ENCODE peak calls at places on chromosomes 16 and 17, in four cellular contexts. W is fibroblast of the aortic adventitia, Q is AG04450, H is aorta. X is an unnamed sample.

GRCh38 chr17:44832821-44833220 is 2.7 kb upstream of the GJC1 start:
- DNase-seq in H (no peak), W (no peak), Q (no peak), X (no peak)

GRCh38 chr17:63525190-63525946 is 2.2 kb downstream of the KCNH6 start:
- DNase-seq in W (no peak), Q (no peak), H (no peak), X (no peak)

GRCh38 chr17:17900615-17901520 is 64.1 kb upstream of the SREBF1 start:
- DNase-seq in H (peak), W (peak), Q (peak), X (peak)

GRCh38 chr17:83155128-83156081 is 76.0 kb downstream of the METRNL start:
- DNase-seq in W (peak), Q (no peak), H (peak), X (peak)

GRCh38 chr16:69936252-69936651 is 14.9 kb upstream of the CLEC18A start:
- DNase-seq in Q (no peak), W (no peak), H (no peak), X (no peak)

GRCh38 chr17:7477392-7478275 is 1.8 kb downstream of the ZBTB4 start:
- DNase-seq in W (peak), Q (peak), H (peak), X (peak)

GRCh38 chr17:58324409-58325288 is 3.9 kb downstream of the TSPOAP1 start:
- DNase-seq in W (no peak), Q (no peak), H (peak), X (peak)

GRCh38 chr16:24013733-24014645 is 178.2 kb downstream of the PRKCB start:
- DNase-seq in H (no peak), Q (no peak), W (no peak), X (no peak)

GRCh38 chr17:34620458-34620857 is 41.1 kb downstream of the TMEM132E start:
- DNase-seq in H (no peak), W (no peak), Q (no peak), X (no peak)

GRCh38 chr17:75525806-75526554 is 483 bp downstream of the LLGL2 start:
- DNase-seq in W (no peak), Q (no peak), H (no peak), X (no peak)

GRCh38 chr17:59466943-59467801 is 98.2 kb upstream of the DHX40 start:
- DNase-seq in W (no peak), Q (no peak), H (no peak), X (no peak)

DNA sequence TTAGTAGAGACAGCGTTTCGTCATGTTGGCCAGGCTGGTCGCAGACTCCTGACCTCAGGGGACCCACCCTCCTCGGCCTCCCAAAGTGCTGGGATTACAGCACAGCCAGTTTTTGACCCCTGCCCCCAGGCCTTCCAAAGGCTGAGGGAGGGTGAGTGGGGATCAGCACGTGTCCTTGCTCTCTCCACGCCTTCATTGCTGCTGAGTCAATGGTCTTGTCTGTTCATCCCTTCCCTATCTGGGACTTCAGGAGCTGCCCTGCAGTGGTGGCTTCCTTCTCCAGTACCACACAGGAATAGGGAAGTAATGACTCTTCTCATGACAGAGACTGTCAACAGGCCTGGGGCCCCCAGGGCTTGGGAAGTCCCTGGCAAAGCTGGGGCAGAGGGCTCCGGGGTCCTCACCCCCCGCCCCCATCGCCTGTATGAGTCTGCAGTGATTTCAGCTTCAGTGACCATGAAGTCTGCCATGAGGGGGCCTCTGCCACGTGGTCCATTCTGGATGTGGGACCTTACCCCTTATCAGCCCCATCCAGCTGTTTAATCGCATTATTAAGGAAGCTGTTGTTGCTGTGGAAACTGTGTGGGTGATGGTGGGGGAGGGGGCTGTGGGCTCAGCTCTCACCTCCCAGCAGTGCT is 6.1 kb downstream of the ABCC3 start:
- DNase-seq in W (no peak), H (peak), Q (no peak), X (no peak)
- H3K4me3 ChIP-seq in W (no peak), H (no peak), Q (no peak), X (no peak)

DNA sequence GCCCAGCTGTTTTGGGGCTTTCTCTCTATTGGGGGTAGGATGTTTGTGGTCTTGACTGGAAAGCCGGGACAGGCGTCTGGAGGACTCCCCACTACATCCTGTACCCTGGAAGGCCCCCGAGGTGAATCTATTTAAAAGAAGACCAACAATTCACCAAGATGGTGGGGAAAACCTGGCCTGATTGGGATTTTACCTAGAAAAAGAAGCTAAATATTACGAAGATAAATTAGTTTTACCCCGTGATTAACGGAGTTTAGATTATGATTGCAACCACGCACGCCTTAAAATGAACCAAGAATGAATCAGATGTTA is 779 bp upstream of the CCDC102A start:
- DNase-seq in W (no peak), H (no peak), Q (no peak), X (no peak)
- H3K4me3 ChIP-seq in W (peak), H (peak), Q (peak), X (peak)

DNA sequence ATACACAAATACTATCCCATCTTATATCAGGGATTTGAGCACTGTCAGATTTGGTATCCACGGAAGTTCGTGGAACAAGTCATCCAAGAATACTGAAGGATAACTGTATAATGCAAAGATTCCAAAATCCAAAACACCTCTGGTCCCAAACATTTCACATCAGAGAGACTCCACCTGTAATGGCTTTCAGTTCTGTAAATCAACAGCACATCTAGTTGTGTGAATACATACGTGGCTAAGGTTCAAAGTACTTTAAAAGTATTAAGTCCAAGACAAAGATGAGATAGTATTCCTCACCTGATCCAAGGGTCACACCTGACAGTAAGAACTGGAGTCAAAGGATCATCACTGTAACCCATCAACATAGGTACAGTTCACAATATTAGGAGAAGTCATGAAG is 54.8 kb downstream of the KANSL1 start:
- DNase-seq in Q (no peak), H (no peak), W (no peak), X (no peak)
- H3K4me3 ChIP-seq in Q (no peak), H (no peak), W (no peak), X (no peak)

GRCh38 chr16:74455213-74455612 is 33.9 kb upstream of the CLEC18B start:
- DNase-seq in W (peak), H (no peak), Q (no peak), X (no peak)

GRCh38 chr16:74449470-74449869 is 28.2 kb upstream of the CLEC18B start:
- DNase-seq in H (no peak), W (no peak), Q (no peak), X (peak)

GRCh38 chr16:74450967-74451760 is 29.9 kb upstream of the CLEC18B start:
- DNase-seq in Q (no peak), W (no peak), H (no peak), X (no peak)

GRCh38 chr16:74450236-74450635 is 29.0 kb upstream of the CLEC18B start:
- DNase-seq in Q (no peak), W (peak), H (no peak), X (no peak)

DNA sequence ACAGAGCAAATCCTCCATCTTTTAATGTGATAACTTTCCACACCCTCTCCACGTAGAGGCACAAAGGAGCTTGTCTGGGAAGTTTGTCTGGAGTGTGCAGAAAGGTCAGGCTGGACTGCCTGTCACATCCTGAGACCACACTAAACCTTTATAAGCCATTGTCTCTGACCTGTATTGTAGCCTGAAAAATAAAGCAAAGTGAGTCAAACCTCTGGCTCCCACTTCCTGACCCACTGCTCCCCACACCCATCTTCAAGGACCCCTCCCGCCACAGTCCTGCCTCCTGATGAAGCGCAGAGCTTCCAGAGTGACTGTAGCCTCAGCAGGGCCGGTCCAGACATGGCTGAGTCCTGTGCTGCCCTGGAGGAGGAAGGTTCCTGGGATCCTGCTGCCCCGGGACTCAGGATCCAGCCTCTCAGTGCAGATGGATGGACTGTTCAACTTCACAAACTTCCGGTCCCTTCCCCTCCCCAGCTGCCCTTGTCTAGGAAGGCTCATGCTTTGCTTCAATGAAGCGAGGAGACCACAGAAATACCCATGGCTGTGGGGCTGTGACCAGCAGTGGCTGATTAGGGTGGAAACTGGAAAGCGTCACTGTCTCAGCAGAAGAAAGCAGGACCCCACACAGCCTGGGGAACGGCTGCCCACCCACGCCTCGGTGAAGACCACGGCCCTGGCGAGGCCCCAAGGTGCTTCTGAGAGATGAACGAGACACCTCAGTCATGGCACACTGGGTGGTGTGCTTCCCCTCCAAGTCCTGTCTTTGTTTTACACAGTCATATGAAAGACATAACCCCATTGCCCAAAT is 30.9 kb upstream of the CLEC18B start:
- DNase-seq in Q (no peak), H (peak), W (no peak), X (no peak)
- H3K4me3 ChIP-seq in Q (no peak), H (no peak), W (no peak), X (no peak)

GRCh38 chr16:51150894-51151320 is at the start of gene SALL1:
- DNase-seq in W (no peak), Q (no peak), H (no peak), X (no peak)

GRCh38 chr16:51148674-51149228 is 2.3 kb downstream of the SALL1 start:
- DNase-seq in H (no peak), W (peak), Q (no peak), X (no peak)

GRCh38 chr16:51149251-51149661 is 1.8 kb downstream of the SALL1 start:
- DNase-seq in Q (no peak), W (no peak), H (no peak), X (no peak)

GRCh38 chr16:51150159-51150893 is 744 bp downstream of the SALL1 start:
- DNase-seq in W (no peak), H (no peak), Q (no peak), X (no peak)

DNA sequence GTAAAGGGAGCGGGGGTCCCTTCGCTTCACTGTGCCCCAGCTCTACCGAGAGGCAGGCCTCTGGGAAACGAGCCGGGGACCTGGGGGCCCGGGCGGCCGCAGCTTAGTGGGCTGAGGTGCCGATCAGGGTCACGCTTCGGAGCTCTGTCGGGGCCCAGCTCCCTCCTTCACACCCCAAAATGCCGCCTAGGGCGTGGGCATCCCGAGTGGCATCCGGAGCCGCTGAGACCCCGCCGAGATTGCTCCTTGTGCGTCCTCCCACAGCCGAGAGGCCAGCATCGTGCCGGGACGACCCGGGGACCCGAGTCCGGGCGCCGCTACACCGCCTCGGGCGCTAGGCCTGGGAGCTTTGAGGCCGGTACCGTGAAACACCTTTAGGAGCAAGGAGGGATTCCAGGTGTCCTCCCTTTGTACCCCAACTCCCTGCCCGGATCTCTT is 1.3 kb downstream of the SALL1 start:
- DNase-seq in H (no peak), W (no peak), Q (no peak), X (no peak)
- H3K4me3 ChIP-seq in H (no peak), W (peak), Q (peak), X (peak)